ENCODE peak calls at places on chromosomes 2 and 18, in seven cellular contexts. One of them, this sample, is unnamed. For H3K4me1, the result is how much of the 10 kb centered on the place peaks cover.

GRCh38 chr2:37985333-37985732 is 60.2 kb downstream of the RMDN2 start:
- DNase-seq in HCT116: no peak
- DNase-seq in pancreas: no peak
- DNase-seq in CD8-positive, alpha-beta T cell: no peak
- DNase-seq in tibial nerve: no peak
- DNase-seq in osteoblast: peak
- DNase-seq in mammary epithelial cell: peak
- DNase-seq in this sample: no peak

GRCh38 chr2:58932801-58933200 is 691.7 kb upstream of the FANCL start:
- DNase-seq in HCT116: no peak
- DNase-seq in pancreas: no peak
- DNase-seq in CD8-positive, alpha-beta T cell: no peak
- DNase-seq in tibial nerve: no peak
- DNase-seq in osteoblast: no peak
- DNase-seq in mammary epithelial cell: no peak
- DNase-seq in this sample: no peak

GRCh38 chr18:12092398-12093229 is 1.0 kb upstream of the ANKRD62 start:
- DNase-seq in HCT116: peak
- DNase-seq in pancreas: peak
- DNase-seq in CD8-positive, alpha-beta T cell: no peak
- DNase-seq in tibial nerve: no peak
- DNase-seq in osteoblast: no peak
- DNase-seq in mammary epithelial cell: no peak
- DNase-seq in this sample: no peak

GRCh38 chr2:79585701-79586428 is 73.0 kb downstream of the CTNNA2 start:
- DNase-seq in HCT116: no peak
- DNase-seq in pancreas: no peak
- DNase-seq in CD8-positive, alpha-beta T cell: no peak
- DNase-seq in tibial nerve: no peak
- DNase-seq in osteoblast: peak
- DNase-seq in mammary epithelial cell: no peak
- DNase-seq in this sample: no peak

GRCh38 chr2:177129610-177130009 is 83.0 kb upstream of the HNRNPA3 start:
- DNase-seq in HCT116: no peak
- DNase-seq in pancreas: no peak
- DNase-seq in CD8-positive, alpha-beta T cell: no peak
- DNase-seq in tibial nerve: no peak
- DNase-seq in osteoblast: no peak
- DNase-seq in mammary epithelial cell: no peak
- DNase-seq in this sample: no peak

GRCh38 chr18:60965856-60966255 is 367.4 kb upstream of the CDH20 start:
- DNase-seq in HCT116: no peak
- DNase-seq in pancreas: no peak
- DNase-seq in CD8-positive, alpha-beta T cell: no peak
- DNase-seq in tibial nerve: no peak
- DNase-seq in osteoblast: peak
- DNase-seq in mammary epithelial cell: no peak
- DNase-seq in this sample: no peak

GRCh38 chr18:25316619-25317018 is 35.3 kb downstream of the ZNF521 start:
- DNase-seq in HCT116: no peak
- DNase-seq in pancreas: no peak
- DNase-seq in CD8-positive, alpha-beta T cell: no peak
- DNase-seq in tibial nerve: no peak
- DNase-seq in osteoblast: no peak
- DNase-seq in mammary epithelial cell: no peak
- DNase-seq in this sample: no peak

GRCh38 chr2:60533114-60534033 is 20.1 kb downstream of the BCL11A start:
- DNase-seq in HCT116: no peak
- DNase-seq in pancreas: no peak
- DNase-seq in CD8-positive, alpha-beta T cell: no peak
- DNase-seq in tibial nerve: no peak
- DNase-seq in osteoblast: no peak
- DNase-seq in mammary epithelial cell: peak
- DNase-seq in this sample: no peak

GRCh38 chr18:5710676-5711075 is 166.9 kb upstream of the EPB41L3 start:
- DNase-seq in HCT116: no peak
- DNase-seq in pancreas: no peak
- DNase-seq in CD8-positive, alpha-beta T cell: no peak
- DNase-seq in tibial nerve: no peak
- DNase-seq in osteoblast: no peak
- DNase-seq in mammary epithelial cell: no peak
- DNase-seq in this sample: no peak

GRCh38 chr18:43780782-43781340 is 503.6 kb upstream of the SYT4 start:
- DNase-seq in HCT116: no peak
- DNase-seq in pancreas: no peak
- DNase-seq in CD8-positive, alpha-beta T cell: no peak
- DNase-seq in tibial nerve: no peak
- DNase-seq in osteoblast: no peak
- DNase-seq in mammary epithelial cell: peak
- DNase-seq in this sample: no peak

GRCh38 chr2:33421820-33422219 is 54.6 kb upstream of the RASGRP3 start:
- DNase-seq in HCT116: no peak
- DNase-seq in pancreas: no peak
- DNase-seq in CD8-positive, alpha-beta T cell: no peak
- DNase-seq in tibial nerve: no peak
- DNase-seq in osteoblast: no peak
- DNase-seq in mammary epithelial cell: no peak
- DNase-seq in this sample: no peak

GRCh38 chr2:160075171-160075570 is 12.8 kb upstream of the PLA2R1 start:
- DNase-seq in HCT116: no peak
- DNase-seq in pancreas: no peak
- DNase-seq in CD8-positive, alpha-beta T cell: no peak
- DNase-seq in tibial nerve: peak
- DNase-seq in osteoblast: peak
- DNase-seq in mammary epithelial cell: peak
- DNase-seq in this sample: no peak

GRCh38 chr2:32838418-32838817 is 108.3 kb upstream of the LTBP1 start:
- DNase-seq in HCT116: no peak
- DNase-seq in pancreas: no peak
- DNase-seq in CD8-positive, alpha-beta T cell: no peak
- DNase-seq in tibial nerve: no peak
- DNase-seq in osteoblast: no peak
- DNase-seq in mammary epithelial cell: no peak
- DNase-seq in this sample: no peak

GRCh38 chr2:198371329-198371728 is 566.9 kb downstream of the PLCL1 start:
- DNase-seq in HCT116: no peak
- DNase-seq in pancreas: no peak
- DNase-seq in CD8-positive, alpha-beta T cell: no peak
- DNase-seq in tibial nerve: no peak
- DNase-seq in osteoblast: no peak
- DNase-seq in mammary epithelial cell: no peak
- DNase-seq in this sample: no peak

GRCh38 chr2:102258386-102259074 is 52.8 kb upstream of the IL1RL1 start:
- DNase-seq in HCT116: peak
- DNase-seq in pancreas: no peak
- DNase-seq in CD8-positive, alpha-beta T cell: no peak
- DNase-seq in tibial nerve: no peak
- DNase-seq in osteoblast: peak
- DNase-seq in mammary epithelial cell: peak
- DNase-seq in this sample: no peak

GRCh38 chr2:172084484-172084733 is 898 bp upstream of the DLX1 start:
- DNase-seq in HCT116: no peak
- DNase-seq in pancreas: no peak
- DNase-seq in CD8-positive, alpha-beta T cell: no peak
- DNase-seq in tibial nerve: no peak
- DNase-seq in osteoblast: peak
- DNase-seq in mammary epithelial cell: no peak
- DNase-seq in this sample: no peak

GRCh38 chr2:150280255-150280654 is 207.2 kb downstream of the RND3 start:
- DNase-seq in HCT116: no peak
- DNase-seq in pancreas: no peak
- DNase-seq in CD8-positive, alpha-beta T cell: no peak
- DNase-seq in tibial nerve: peak
- DNase-seq in osteoblast: peak
- DNase-seq in mammary epithelial cell: peak
- DNase-seq in this sample: no peak

GRCh38 chr2:171244970-171245782 is 84.5 kb upstream of the TLK1 start:
- DNase-seq in HCT116: no peak
- DNase-seq in pancreas: no peak
- DNase-seq in CD8-positive, alpha-beta T cell: no peak
- DNase-seq in tibial nerve: no peak
- DNase-seq in osteoblast: no peak
- DNase-seq in mammary epithelial cell: peak
- DNase-seq in this sample: no peak

GRCh38 chr2:171985076-171985475 is 14.7 kb upstream of the METAP1D start:
- DNase-seq in HCT116: no peak
- DNase-seq in pancreas: no peak
- DNase-seq in CD8-positive, alpha-beta T cell: no peak
- DNase-seq in tibial nerve: no peak
- DNase-seq in osteoblast: peak
- DNase-seq in mammary epithelial cell: no peak
- DNase-seq in this sample: no peak

GRCh38 chr2:105102963-105103421 is 65.1 kb downstream of the MRPS9 start:
- DNase-seq in HCT116: peak
- DNase-seq in pancreas: no peak
- DNase-seq in CD8-positive, alpha-beta T cell: no peak
- DNase-seq in tibial nerve: no peak
- DNase-seq in osteoblast: peak
- DNase-seq in mammary epithelial cell: peak
- DNase-seq in this sample: no peak

GRCh38 chr2:238383743-238384370 is 42.9 kb upstream of the ASB1 start:
- DNase-seq in HCT116: no peak
- DNase-seq in pancreas: no peak
- DNase-seq in CD8-positive, alpha-beta T cell: no peak
- DNase-seq in tibial nerve: no peak
- DNase-seq in osteoblast: no peak
- DNase-seq in mammary epithelial cell: no peak
- DNase-seq in this sample: no peak
- H3K4me3 ChIP-seq in HCT116: no peak
- H3K4me3 ChIP-seq in pancreas: no peak
- H3K4me3 ChIP-seq in CD8-positive, alpha-beta T cell: no peak
- H3K4me3 ChIP-seq in tibial nerve: no peak
- H3K4me3 ChIP-seq in osteoblast: no peak
- H3K4me3 ChIP-seq in mammary epithelial cell: no peak
- H3K4me3 ChIP-seq in this sample: no peak

GRCh38 chr2:173963817-173964564 is 1.2 kb downstream of the SP3 start:
- DNase-seq in HCT116: peak
- DNase-seq in pancreas: peak
- DNase-seq in CD8-positive, alpha-beta T cell: peak
- DNase-seq in tibial nerve: peak
- DNase-seq in osteoblast: peak
- DNase-seq in mammary epithelial cell: peak
- DNase-seq in this sample: peak

GRCh38 chr2:173962583-173963110 is 2.5 kb downstream of the SP3 start:
- DNase-seq in HCT116: no peak
- DNase-seq in pancreas: no peak
- DNase-seq in CD8-positive, alpha-beta T cell: no peak
- DNase-seq in tibial nerve: no peak
- DNase-seq in osteoblast: no peak
- DNase-seq in mammary epithelial cell: no peak
- DNase-seq in this sample: no peak

GRCh38 chr2:173961346-173961705 is 3.8 kb downstream of the SP3 start:
- DNase-seq in HCT116: no peak
- DNase-seq in pancreas: no peak
- DNase-seq in CD8-positive, alpha-beta T cell: no peak
- DNase-seq in tibial nerve: no peak
- DNase-seq in osteoblast: no peak
- DNase-seq in mammary epithelial cell: no peak
- DNase-seq in this sample: no peak

GRCh38 chr2:173963323-173963816 is 1.8 kb downstream of the SP3 start:
- DNase-seq in HCT116: no peak
- DNase-seq in pancreas: no peak
- DNase-seq in CD8-positive, alpha-beta T cell: peak
- DNase-seq in tibial nerve: peak
- DNase-seq in osteoblast: peak
- DNase-seq in mammary epithelial cell: peak
- DNase-seq in this sample: peak

GRCh38 chr2:173962036-173962435 is 3.1 kb downstream of the SP3 start:
- DNase-seq in HCT116: no peak
- DNase-seq in pancreas: no peak
- DNase-seq in CD8-positive, alpha-beta T cell: no peak
- DNase-seq in tibial nerve: no peak
- DNase-seq in osteoblast: no peak
- DNase-seq in mammary epithelial cell: no peak
- DNase-seq in this sample: no peak
- TF ChIP-seq CTCF in HCT116: no peak
- TF ChIP-seq CTCF in pancreas: no peak
- TF ChIP-seq CTCF in CD8-positive, alpha-beta T cell: no peak
- TF ChIP-seq CTCF in tibial nerve: no peak
- TF ChIP-seq CTCF in osteoblast: no peak
- TF ChIP-seq CTCF in mammary epithelial cell: no peak
- TF ChIP-seq CTCF in this sample: no peak

DNA sequence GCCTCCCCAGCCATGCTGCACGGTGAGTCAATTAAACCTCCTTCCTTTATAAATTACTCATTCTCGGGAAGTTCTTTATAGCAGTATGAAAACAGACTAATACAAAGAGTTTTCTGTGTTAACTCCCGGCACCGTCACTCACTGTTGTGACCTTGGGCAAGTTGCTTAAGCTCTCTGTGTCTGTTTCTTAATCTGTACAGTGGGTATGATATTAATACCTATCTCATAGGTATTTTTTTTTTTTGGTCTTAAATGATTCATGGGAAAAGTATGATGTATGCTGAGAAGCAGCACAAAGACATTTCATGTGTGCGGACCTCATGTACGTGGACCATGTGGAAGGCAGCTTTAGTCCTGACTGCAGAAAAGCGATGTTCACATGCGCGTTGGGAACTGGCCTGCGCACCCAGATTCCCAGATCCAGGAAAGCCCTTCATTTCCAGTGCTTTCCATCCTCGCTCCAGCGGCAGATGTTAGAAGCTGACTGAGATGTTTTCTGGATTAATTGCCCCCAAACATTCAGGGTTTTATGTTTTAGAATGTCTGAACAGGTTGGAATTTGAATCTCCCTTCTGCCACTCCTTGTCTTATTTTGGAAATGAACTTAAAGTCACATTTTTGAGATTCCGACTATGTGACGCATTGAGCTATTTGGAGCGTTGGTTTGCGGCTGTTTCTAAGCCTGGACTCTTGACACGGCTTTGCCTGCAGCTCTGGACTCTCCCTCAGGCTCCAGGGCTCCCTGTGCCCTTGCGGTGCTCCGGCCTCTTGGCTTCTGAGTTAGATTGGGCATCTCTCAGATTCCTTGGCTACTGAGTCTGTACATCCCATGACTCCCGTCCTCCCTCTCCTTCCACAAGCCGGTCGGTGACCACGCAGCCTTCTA is 61.4 kb downstream of the SLC4A3 start:
- DNase-seq in HCT116: peak
- DNase-seq in pancreas: no peak
- DNase-seq in CD8-positive, alpha-beta T cell: no peak
- DNase-seq in tibial nerve: no peak
- DNase-seq in osteoblast: peak
- DNase-seq in mammary epithelial cell: peak
- DNase-seq in this sample: no peak
- H3K4me1 ChIP-seq in HCT116: half or more
- H3K4me1 ChIP-seq in pancreas: under half
- H3K4me1 ChIP-seq in CD8-positive, alpha-beta T cell: under half
- H3K4me1 ChIP-seq in tibial nerve: under half
- H3K4me1 ChIP-seq in osteoblast: half or more
- H3K4me1 ChIP-seq in mammary epithelial cell: half or more
- H3K4me1 ChIP-seq in this sample: under half

DNA sequence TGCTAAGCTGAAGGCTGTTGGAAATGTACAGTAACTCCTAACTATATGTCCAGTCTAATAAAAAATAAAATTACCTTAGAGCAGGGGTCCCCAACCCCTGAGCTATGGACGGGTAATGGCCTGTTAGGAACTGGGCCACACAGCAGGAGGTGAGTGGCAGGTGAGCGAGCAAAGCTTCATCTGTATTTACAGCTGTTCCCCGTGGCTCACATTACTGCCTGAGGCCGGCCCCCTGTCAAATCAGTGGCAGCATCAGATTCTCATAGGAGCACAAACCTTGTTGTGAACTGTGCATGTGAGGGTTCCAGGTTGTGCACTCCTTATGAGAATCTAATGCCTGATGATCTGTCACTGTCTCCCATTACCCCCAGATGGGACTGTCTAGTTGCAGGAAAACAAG is 73.1 kb upstream of the CXCR4 start:
- DNase-seq in HCT116: no peak
- DNase-seq in pancreas: no peak
- DNase-seq in CD8-positive, alpha-beta T cell: no peak
- DNase-seq in tibial nerve: no peak
- DNase-seq in osteoblast: no peak
- DNase-seq in mammary epithelial cell: no peak
- DNase-seq in this sample: no peak
- H3K4me3 ChIP-seq in HCT116: no peak
- H3K4me3 ChIP-seq in pancreas: no peak
- H3K4me3 ChIP-seq in CD8-positive, alpha-beta T cell: no peak
- H3K4me3 ChIP-seq in tibial nerve: no peak
- H3K4me3 ChIP-seq in osteoblast: no peak
- H3K4me3 ChIP-seq in mammary epithelial cell: no peak
- H3K4me3 ChIP-seq in this sample: no peak

This sample was measured in lung.